ENCODE peak calls at places on chromosome 1, in five cellular contexts. S is neural progenitor cell, X is PC-3, K is PC-9, R is MM.1S. O is an unnamed sample.

GRCh38 chr1:208431721-208432120 is 187.5 kb upstream of the PLXNA2 start:
- DNase-seq in S (no peak), X (peak; percentile 90), K (no peak), R (no peak), O (no peak)

GRCh38 chr1:210294991-210295773 is 33.5 kb upstream of the HHAT start:
- DNase-seq in S (peak; percentile 67), X (no peak), K (peak; percentile 70), R (no peak), O (peak; percentile 57)

GRCh38 chr1:180071760-180072159 is 82.9 kb upstream of the QSOX1 start:
- DNase-seq in S (no peak), X (no peak), K (no peak), R (no peak), O (no peak)

GRCh38 chr1:12202577-12202976 is 27.3 kb upstream of the VPS13D start:
- DNase-seq in S (no peak), X (no peak), K (no peak), R (no peak), O (no peak)

GRCh38 chr1:204809488-204809887 is 61.2 kb upstream of the NFASC start:
- DNase-seq in S (no peak), X (no peak), K (no peak), R (no peak), O (no peak)

GRCh38 chr1:2229032-2229920 is 1.2 kb downstream of the SKI start:
- DNase-seq in S (peak; percentile 78), X (peak; percentile 70), K (peak; percentile 35), R (peak; percentile 43), O (peak; percentile 62)

GRCh38 chr1:25245809-25246599 is 1.2 kb downstream of the RSRP1 start:
- DNase-seq in S (peak; percentile 31), X (peak; percentile 44), K (no peak), R (no peak), O (peak; percentile 63)

GRCh38 chr1:44101356-44101755 is 17.3 kb upstream of the KLF17 start:
- DNase-seq in S (no peak), X (no peak), K (no peak), R (no peak), O (no peak)

GRCh38 chr1:230572121-230573083 is 69.9 kb upstream of the COG2 start:
- DNase-seq in S (no peak), X (no peak), K (no peak), R (no peak), O (peak; percentile 33)

GRCh38 chr1:172269644-172270043 is 150.8 kb upstream of the C1orf105 start:
- DNase-seq in S (no peak), X (no peak), K (no peak), R (no peak), O (no peak)

GRCh38 chr1:54408701-54409066 is 2.5 kb upstream of the SSBP3 start:
- DNase-seq in S (no peak), X (no peak), K (no peak), R (no peak), O (no peak)

GRCh38 chr1:184366992-184367391 is 19.8 kb upstream of the C1orf21 start:
- DNase-seq in S (no peak), X (no peak), K (no peak), R (no peak), O (no peak)

GRCh38 chr1:27503961-27504587 is 14.1 kb upstream of the WASF2 start:
- DNase-seq in S (peak; percentile 30), X (no peak), K (no peak), R (no peak), O (no peak)

GRCh38 chr1:234844479-234845031 is 234.6 kb upstream of the IRF2BP2 start:
- DNase-seq in S (no peak), X (no peak), K (no peak), R (peak; percentile 61), O (no peak)

GRCh38 chr1:202798792-202799331 is 9.4 kb downstream of the KDM5B start:
- DNase-seq in S (no peak), X (no peak), K (no peak), R (no peak), O (no peak)

GRCh38 chr1:19395678-19396192 is 83.6 kb downstream of the SLC66A1 start:
- DNase-seq in S (peak; percentile 40), X (peak; percentile 53), K (peak; percentile 33), R (no peak), O (no peak)

GRCh38 chr1:63797056-63797726 is 23.4 kb downstream of the ROR1 start:
- DNase-seq in S (no peak), X (peak; percentile 32), K (no peak), R (no peak), O (no peak)

GRCh38 chr1:20095564-20096434 is 23.5 kb downstream of the PLA2G2D start:
- DNase-seq in S (no peak), X (no peak), K (no peak), R (no peak), O (no peak)

GRCh38 chr1:9293512-9294439 is 1.1 kb downstream of the SPSB1 start:
- DNase-seq in S (no peak), X (peak; percentile 12), K (peak; percentile 35), R (peak; percentile 22), O (peak; percentile 49)

GRCh38 chr1:206905295-206906164 is 8.3 kb downstream of the IL24 start:
- DNase-seq in S (no peak), X (peak; percentile 100), K (peak; percentile 61), R (no peak), O (no peak)

GRCh38 chr1:29515188-29515955 is 279.1 kb downstream of the PTPRU start:
- DNase-seq in S (no peak), X (no peak), K (no peak), R (no peak), O (no peak)

GRCh38 chr1:44036409-44037111 is 5.3 kb upstream of the SLC6A9 start:
- DNase-seq in S (peak; percentile 82), X (peak; percentile 87), K (peak; percentile 77), R (peak; percentile 66), O (peak; percentile 86)

GRCh38 chr1:43285269-43285986 is at the start of gene C1orf210:
- DNase-seq in S (peak; percentile 34), X (peak; percentile 90), K (peak; percentile 97), R (no peak), O (peak; percentile 98)

GRCh38 chr1:45010855-45011811 is at the start of gene HECTD3:
- DNase-seq in S (peak; percentile 86), X (peak; percentile 78), K (peak; percentile 75), R (peak; percentile 88), O (peak; percentile 77)

GRCh38 chr1:36664564-36665287 is 182.0 kb upstream of the CSF3R start:
- DNase-seq in S (no peak), X (no peak), K (no peak), R (no peak), O (no peak)

GRCh38 chr1:177355575-177355974 is 184.8 kb downstream of the BRINP2 start:
- DNase-seq in S (peak; percentile 50), X (peak; percentile 60), K (no peak), R (peak; percentile 28), O (peak; percentile 53)

GRCh38 chr1:215543191-215543606 is 23.9 kb upstream of the KCTD3 start:
- DNase-seq in S (no peak), X (peak; percentile 70), K (peak; percentile 23), R (peak; percentile 47), O (no peak)

GRCh38 chr1:208223136-208223535 is 21.0 kb downstream of the PLXNA2 start:
- DNase-seq in S (no peak), X (peak; percentile 49), K (no peak), R (no peak), O (no peak)

GRCh38 chr1:118894836-118895235 is 93.3 kb downstream of the TBX15 start:
- DNase-seq in S (no peak), X (no peak), K (no peak), R (no peak), O (no peak)

DNA sequence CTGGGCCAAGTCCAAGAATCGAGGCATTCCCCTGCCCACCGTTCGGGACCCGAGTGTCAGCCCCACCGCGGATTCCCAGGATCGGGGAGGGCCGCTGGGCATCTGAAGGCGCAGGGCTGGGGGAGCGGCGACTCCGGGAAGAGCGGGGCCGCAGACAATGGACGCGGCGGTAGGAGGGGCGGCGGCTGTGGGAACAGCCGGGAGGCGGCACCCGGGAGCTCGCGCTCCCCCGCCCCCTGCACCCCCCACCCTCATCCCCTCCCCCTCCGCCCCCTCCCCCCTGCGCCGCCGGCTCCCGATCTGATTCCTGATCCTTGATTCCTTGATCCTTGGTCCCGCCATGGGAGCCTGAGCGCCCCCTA is at the start of gene VANGL2:
- DNase-seq in S (peak; percentile 93), X (no peak), K (peak; percentile 74), R (peak; percentile 5), O (peak; percentile 89)
- TF ChIP-seq EZH2 in S (no peak), X (no peak), K (no peak), R (no peak), O (no peak)

DNA sequence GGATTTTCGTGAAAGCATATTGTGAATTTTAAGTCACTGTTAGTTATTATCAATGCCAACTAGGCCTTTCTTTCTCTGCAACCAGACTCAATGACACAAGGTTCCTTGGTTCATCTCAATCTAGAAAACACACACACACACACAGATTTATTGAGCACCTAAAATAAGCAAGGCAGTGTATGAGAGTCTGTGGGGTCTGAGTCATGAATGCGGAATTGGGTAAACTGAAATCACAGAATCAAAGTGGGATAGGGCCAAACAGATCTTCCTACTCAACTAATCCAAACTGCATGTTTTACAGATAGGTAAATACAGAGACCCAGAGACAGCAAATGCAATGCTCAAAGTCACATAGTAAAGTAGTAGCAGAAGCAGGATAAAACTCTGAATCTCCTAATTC is 48.5 kb upstream of the NRDC start:
- DNase-seq in S (no peak), X (peak; percentile 34), K (no peak), R (no peak), O (no peak)
- H3F3A ChIP-seq in S (no peaks in the 10 kb centered on the region), X (no peaks in the 10 kb centered on the region), K (no peaks in the 10 kb centered on the region), R (no peaks in the 10 kb centered on the region), O (peaks cover 3% of the 10 kb centered on the region)

GRCh38 chr1:223549740-223550139 is 115.8 kb downstream of the CAPN8 start:
- DNase-seq in S (no peak), X (no peak), K (no peak), R (no peak), O (peak; percentile 14)
- TF ChIP-seq CTCF in S (no peak), X (peak; percentile 27), K (no peak), R (no peak), O (no peak)

GRCh38 chr1:89390707-89391106 is 26.8 kb downstream of the GBP6 start:
- DNase-seq in S (no peak), X (no peak), K (no peak), R (no peak), O (no peak)

GRCh38 chr1:89396902-89397301 is 33.0 kb downstream of the GBP6 start:
- DNase-seq in S (no peak), X (no peak), K (no peak), R (no peak), O (no peak)

DNA sequence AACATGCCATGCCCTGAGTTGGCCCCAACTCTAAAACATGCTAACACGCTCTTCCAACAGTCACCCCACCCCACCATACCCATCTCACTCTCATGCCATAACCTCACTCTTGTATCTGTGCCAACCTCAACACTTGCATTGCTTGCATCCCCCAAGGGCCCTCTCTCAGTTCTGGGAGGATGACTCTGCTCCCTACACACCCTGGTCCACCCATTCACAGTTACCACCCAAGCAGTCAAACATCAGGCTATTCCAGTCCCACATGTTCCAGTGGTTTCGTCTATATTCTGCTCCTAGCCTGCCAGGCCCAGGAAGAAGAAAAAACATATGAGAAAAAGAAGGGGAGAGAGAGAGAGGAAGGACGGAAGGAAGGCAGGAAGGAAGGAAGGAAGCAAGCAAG is 31.0 kb downstream of the GBP6 start:
- DNase-seq in S (no peak), X (no peak), K (no peak), R (no peak), O (no peak)
- TF ChIP-seq EZH2 in S (no peak), X (no peak), K (no peak), R (no peak), O (no peak)

GRCh38 chr1:189628857-189629256 is 848.8 kb downstream of the BRINP3 start:
- DNase-seq in S (peak; percentile 5), X (peak; percentile 17), K (no peak), R (no peak), O (peak; percentile 59)
- H3F3A ChIP-seq in S (no peaks in the 10 kb centered on the region), X (no peaks in the 10 kb centered on the region), K (no peaks in the 10 kb centered on the region), R (no peaks in the 10 kb centered on the region), O (no peaks in the 10 kb centered on the region)

O was measured in GM23338.